ENCODE peak calls at places on chromosomes 12 and 14, in four cellular contexts. One of them, this sample, is unnamed.

GRCh38 chr12:71685961-71686657 is at the start of gene TMEM19:
- DNase-seq in HS-27A: peak; percentile 81
- DNase-seq in H4: peak; percentile 84
- DNase-seq in NCI-H146: peak; percentile 89
- DNase-seq in this sample: no peak

GRCh38 chr14:36661506-36662257 is at the start of gene PAX9:
- DNase-seq in HS-27A: peak; percentile 69
- DNase-seq in H4: peak; percentile 90
- DNase-seq in NCI-H146: peak; percentile 91
- DNase-seq in this sample: peak; percentile 69

GRCh38 chr12:46459111-46459510 is 86.5 kb upstream of the SLC38A2 start:
- DNase-seq in NCI-H146: no peak
- DNase-seq in HS-27A: no peak
- DNase-seq in H4: peak; percentile 79
- DNase-seq in this sample: no peak

GRCh38 chr14:22837059-22837749 is 819 bp downstream of the MMP14 start:
- DNase-seq in H4: no peak
- DNase-seq in NCI-H146: peak; percentile 17
- DNase-seq in HS-27A: peak; percentile 43
- DNase-seq in this sample: no peak

GRCh38 chr12:110704750-110705149 is 15.8 kb upstream of the HVCN1 start:
- DNase-seq in H4: no peak
- DNase-seq in NCI-H146: peak; percentile 57
- DNase-seq in HS-27A: no peak
- DNase-seq in this sample: no peak

GRCh38 chr12:53775478-53776145 is 23.8 kb upstream of the CISTR start:
- DNase-seq in HS-27A: no peak
- DNase-seq in NCI-H146: no peak
- DNase-seq in H4: no peak
- DNase-seq in this sample: no peak

GRCh38 chr14:83164016-83164415 is 1630.4 kb upstream of the SEL1L start:
- DNase-seq in HS-27A: peak; percentile 59
- DNase-seq in NCI-H146: no peak
- DNase-seq in H4: peak; percentile 65
- DNase-seq in this sample: no peak

GRCh38 chr12:128876559-128876958 is 23.3 kb downstream of the GLT1D1 start:
- DNase-seq in HS-27A: no peak
- DNase-seq in NCI-H146: no peak
- DNase-seq in H4: no peak
- DNase-seq in this sample: no peak

GRCh38 chr12:120015313-120015712 is 26.3 kb downstream of the BICDL1 start:
- DNase-seq in NCI-H146: no peak
- DNase-seq in HS-27A: no peak
- DNase-seq in H4: no peak
- DNase-seq in this sample: no peak

GRCh38 chr14:65704412-65704811 is 291.9 kb downstream of the FUT8 start:
- DNase-seq in H4: no peak
- DNase-seq in NCI-H146: no peak
- DNase-seq in HS-27A: no peak
- DNase-seq in this sample: no peak

GRCh38 chr12:82694970-82695369 is 8.3 kb downstream of the TMTC2 start:
- DNase-seq in H4: no peak
- DNase-seq in NCI-H146: no peak
- DNase-seq in HS-27A: no peak
- DNase-seq in this sample: no peak

GRCh38 chr12:126069549-126070165 is 1004.4 kb downstream of the AACS start:
- DNase-seq in HS-27A: no peak
- DNase-seq in NCI-H146: peak; percentile 32
- DNase-seq in H4: peak; percentile 78
- DNase-seq in this sample: peak; percentile 4

GRCh38 chr12:31897791-31898503 is 61.3 kb upstream of the RESF1 start:
- DNase-seq in HS-27A: peak; percentile 60
- DNase-seq in H4: peak; percentile 92
- DNase-seq in NCI-H146: peak; percentile 58
- DNase-seq in this sample: no peak

GRCh38 chr14:41973178-41973577 is 366.5 kb downstream of the LRFN5 start:
- DNase-seq in HS-27A: no peak
- DNase-seq in NCI-H146: no peak
- DNase-seq in H4: no peak
- DNase-seq in this sample: no peak

GRCh38 chr14:60195179-60195810 is 30.1 kb upstream of the DHRS7 start:
- DNase-seq in HS-27A: no peak
- DNase-seq in NCI-H146: peak; percentile 38
- DNase-seq in H4: no peak
- DNase-seq in this sample: no peak

GRCh38 chr12:93448796-93449195 is 7.0 kb upstream of the UBE2N start:
- DNase-seq in NCI-H146: no peak
- DNase-seq in H4: no peak
- DNase-seq in HS-27A: no peak
- DNase-seq in this sample: no peak

GRCh38 chr12:16612647-16613046 is 6.7 kb upstream of the LMO3 start:
- DNase-seq in HS-27A: no peak
- DNase-seq in NCI-H146: no peak
- DNase-seq in H4: no peak
- DNase-seq in this sample: no peak

GRCh38 chr14:79483472-79483871 is 727.8 kb downstream of the DIO2 start:
- DNase-seq in H4: peak; percentile 81
- DNase-seq in NCI-H146: no peak
- DNase-seq in HS-27A: no peak
- DNase-seq in this sample: no peak

GRCh38 chr14:49768301-49769121 is 558 bp downstream of the KLHDC2 start:
- DNase-seq in HS-27A: peak; percentile 38
- DNase-seq in H4: peak; percentile 18
- DNase-seq in NCI-H146: peak; percentile 64
- DNase-seq in this sample: peak; percentile 25

GRCh38 chr12:89363084-89363483 is 10.8 kb upstream of the DUSP6 start:
- DNase-seq in HS-27A: no peak
- DNase-seq in NCI-H146: no peak
- DNase-seq in H4: no peak
- DNase-seq in this sample: no peak

GRCh38 chr14:36947362-36947761 is 225.0 kb downstream of the SLC25A21 start:
- DNase-seq in NCI-H146: no peak
- DNase-seq in HS-27A: no peak
- DNase-seq in H4: no peak
- DNase-seq in this sample: no peak

GRCh38 chr12:69008510-69008909 is 75.5 kb upstream of the CPM start:
- DNase-seq in HS-27A: no peak
- DNase-seq in NCI-H146: no peak
- DNase-seq in H4: peak; percentile 54
- DNase-seq in this sample: no peak